ENCODE peak calls at places on chromosomes 12 and 14, in four cellular contexts. One of them, this sample, is unnamed. For H3K4me1, the result is how much of the 10 kb centered on the place peaks cover.

GRCh38 chr12:71846322-71846940 is 6.9 kb downstream of the TBC1D15 start:
- DNase-seq in cardiac muscle cell: peak
- DNase-seq in HAP-1: no peak
- DNase-seq in SJCRH30: peak
- DNase-seq in this sample: no peak

GRCh38 chr12:3601466-3602150 is 110.6 kb downstream of the PRMT8 start:
- DNase-seq in cardiac muscle cell: no peak
- DNase-seq in HAP-1: no peak
- DNase-seq in SJCRH30: no peak
- DNase-seq in this sample: no peak

GRCh38 chr14:102833341-102833740 is 56.1 kb downstream of the TRAF3 start:
- DNase-seq in cardiac muscle cell: no peak
- DNase-seq in HAP-1: peak
- DNase-seq in SJCRH30: no peak
- DNase-seq in this sample: no peak

GRCh38 chr14:58476320-58476719 is 48.8 kb downstream of the KIAA0586 start:
- DNase-seq in cardiac muscle cell: no peak
- DNase-seq in HAP-1: no peak
- DNase-seq in SJCRH30: no peak
- DNase-seq in this sample: no peak

GRCh38 chr12:6460751-6461371 is 9.0 kb downstream of the TAPBPL start:
- DNase-seq in cardiac muscle cell: no peak
- DNase-seq in HAP-1: no peak
- DNase-seq in SJCRH30: no peak
- DNase-seq in this sample: no peak

GRCh38 chr12:109114644-109115043 is 1.7 kb upstream of the ACACB start:
- DNase-seq in cardiac muscle cell: no peak
- DNase-seq in HAP-1: no peak
- DNase-seq in SJCRH30: no peak
- DNase-seq in this sample: no peak

GRCh38 chr14:76918176-76918750 is 92.1 kb downstream of the LRRC74A start:
- DNase-seq in cardiac muscle cell: no peak
- DNase-seq in HAP-1: no peak
- DNase-seq in SJCRH30: no peak
- DNase-seq in this sample: no peak

GRCh38 chr14:67919259-67919658 is 99.7 kb downstream of the RAD51B start:
- DNase-seq in cardiac muscle cell: no peak
- DNase-seq in HAP-1: no peak
- DNase-seq in SJCRH30: no peak
- DNase-seq in this sample: no peak

GRCh38 chr14:69049675-69050074 is 70.6 kb upstream of the ACTN1 start:
- DNase-seq in cardiac muscle cell: no peak
- DNase-seq in HAP-1: no peak
- DNase-seq in SJCRH30: no peak
- DNase-seq in this sample: no peak

GRCh38 chr12:22919883-22920282 is 294.9 kb downstream of the ETNK1 start:
- DNase-seq in cardiac muscle cell: no peak
- DNase-seq in HAP-1: no peak
- DNase-seq in SJCRH30: no peak
- DNase-seq in this sample: no peak

GRCh38 chr12:130633771-130634170 is 82.3 kb downstream of the RIMBP2 start:
- DNase-seq in cardiac muscle cell: peak
- DNase-seq in HAP-1: no peak
- DNase-seq in SJCRH30: peak
- DNase-seq in this sample: peak

GRCh38 chr12:130565189-130565588 is 150.9 kb downstream of the RIMBP2 start:
- DNase-seq in cardiac muscle cell: no peak
- DNase-seq in HAP-1: no peak
- DNase-seq in SJCRH30: no peak
- DNase-seq in this sample: no peak

DNA sequence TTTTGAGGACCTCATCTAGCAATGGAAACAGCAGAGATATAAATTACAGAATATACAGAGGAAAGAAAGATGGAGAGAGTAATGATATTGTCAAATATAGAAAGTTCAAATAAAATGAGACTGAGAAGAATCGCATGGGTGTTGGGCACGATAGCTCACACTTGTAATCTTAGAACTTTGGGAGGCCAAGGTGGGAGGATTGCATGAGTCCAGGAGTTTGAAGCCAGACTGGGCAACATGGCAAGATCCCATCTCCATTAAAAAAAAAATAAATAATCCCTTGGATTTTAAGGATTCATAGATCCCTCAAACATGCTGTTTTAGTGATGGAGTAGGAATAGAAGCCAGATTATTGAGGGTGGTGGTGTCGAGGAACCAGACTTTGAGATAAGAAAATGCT is 1.9 kb downstream of the PYROXD1 start:
- DNase-seq in cardiac muscle cell: no peak
- DNase-seq in HAP-1: no peak
- DNase-seq in SJCRH30: no peak
- DNase-seq in this sample: no peak
- H3K4me1 ChIP-seq in cardiac muscle cell: under half
- H3K4me1 ChIP-seq in HAP-1: under half
- H3K4me1 ChIP-seq in SJCRH30: under half
- H3K4me1 ChIP-seq in this sample: under half

GRCh38 chr12:59039005-59039404 is 118.7 kb upstream of the LRIG3 start:
- DNase-seq in cardiac muscle cell: no peak
- DNase-seq in HAP-1: no peak
- DNase-seq in SJCRH30: no peak
- DNase-seq in this sample: no peak
- H3K4me1 ChIP-seq in cardiac muscle cell: under half
- H3K4me1 ChIP-seq in HAP-1: under half
- H3K4me1 ChIP-seq in SJCRH30: under half
- H3K4me1 ChIP-seq in this sample: under half

DNA sequence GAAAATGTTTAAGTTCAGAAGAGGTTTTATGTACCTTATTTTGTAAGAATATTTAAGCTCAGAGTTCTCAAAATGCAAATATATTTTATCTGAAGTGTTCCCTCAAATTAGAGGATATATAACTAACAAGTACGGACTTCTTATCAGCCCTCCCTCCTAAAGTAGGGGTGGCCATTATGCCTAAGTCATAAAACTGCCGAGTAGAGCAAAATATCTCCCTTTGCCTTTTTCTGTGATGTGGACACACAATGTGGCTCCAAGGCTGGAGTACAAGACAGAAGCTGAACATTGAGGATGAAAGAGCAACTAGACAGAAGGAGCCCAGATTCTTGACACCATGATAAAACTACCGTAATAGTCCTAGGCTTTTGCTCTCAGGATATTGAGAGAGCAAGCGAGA is 120.9 kb downstream of the MED13L start:
- DNase-seq in cardiac muscle cell: no peak
- DNase-seq in HAP-1: no peak
- DNase-seq in SJCRH30: no peak
- DNase-seq in this sample: no peak
- H3K4me1 ChIP-seq in cardiac muscle cell: half or more
- H3K4me1 ChIP-seq in HAP-1: half or more
- H3K4me1 ChIP-seq in SJCRH30: under half
- H3K4me1 ChIP-seq in this sample: under half

GRCh38 chr14:90608281-90608680 is 207.9 kb downstream of the TTC7B start:
- DNase-seq in cardiac muscle cell: no peak
- DNase-seq in HAP-1: no peak
- DNase-seq in SJCRH30: peak
- DNase-seq in this sample: no peak
- H3K4me1 ChIP-seq in cardiac muscle cell: under half
- H3K4me1 ChIP-seq in HAP-1: under half
- H3K4me1 ChIP-seq in SJCRH30: half or more
- H3K4me1 ChIP-seq in this sample: under half

GRCh38 chr14:105010891-105011291 is 10.0 kb downstream of the CDCA4 start:
- DNase-seq in cardiac muscle cell: peak
- DNase-seq in HAP-1: no peak
- DNase-seq in SJCRH30: no peak
- DNase-seq in this sample: no peak

GRCh38 chr14:105011312-105011990 is 9.4 kb downstream of the CDCA4 start:
- DNase-seq in cardiac muscle cell: no peak
- DNase-seq in HAP-1: no peak
- DNase-seq in SJCRH30: no peak
- DNase-seq in this sample: no peak

GRCh38 chr14:105013150-105013787 is 7.6 kb downstream of the CDCA4 start:
- DNase-seq in cardiac muscle cell: peak
- DNase-seq in HAP-1: no peak
- DNase-seq in SJCRH30: no peak
- DNase-seq in this sample: no peak

GRCh38 chr14:105014032-105014431 is 6.9 kb downstream of the CDCA4 start:
- DNase-seq in cardiac muscle cell: no peak
- DNase-seq in HAP-1: no peak
- DNase-seq in SJCRH30: no peak
- DNase-seq in this sample: no peak

DNA sequence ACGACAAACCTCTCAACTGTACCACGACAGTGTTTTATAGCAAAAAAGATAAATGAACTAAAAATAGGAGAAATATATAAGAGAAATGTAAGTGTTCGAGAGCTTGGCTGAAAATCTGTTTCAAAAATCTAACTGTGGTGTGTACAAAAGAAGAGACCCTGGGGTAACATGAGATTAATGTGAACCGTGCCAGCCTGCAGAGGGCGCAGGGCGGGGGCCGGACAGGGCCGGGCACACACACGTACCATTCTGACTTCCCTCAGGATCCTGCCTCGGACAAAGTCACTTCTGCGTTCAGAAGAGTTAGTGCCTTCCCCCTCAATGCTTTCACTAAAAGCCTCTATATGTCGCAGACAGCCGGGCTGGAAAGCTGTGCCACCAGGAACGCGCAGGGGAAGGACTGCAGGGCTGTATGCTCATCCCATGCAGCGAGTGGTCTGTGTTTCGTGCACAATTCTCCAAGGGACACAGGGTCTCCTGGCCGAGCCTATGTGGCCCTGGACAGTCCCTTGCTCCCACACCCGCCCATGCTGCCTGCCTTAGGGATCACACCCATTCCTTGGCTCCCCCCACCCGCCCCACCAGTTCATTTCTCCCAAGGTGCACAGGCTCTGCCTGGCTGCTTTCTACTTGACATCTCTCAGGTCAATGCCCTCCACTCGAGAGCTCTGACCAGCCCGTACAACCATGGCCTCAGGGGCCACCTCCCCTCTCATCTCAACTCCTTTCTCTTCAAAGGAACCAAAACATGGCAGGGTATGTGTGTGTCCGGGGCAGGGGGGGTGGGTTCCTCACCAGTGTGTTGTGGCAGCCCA is 8.5 kb downstream of the CDCA4 start:
- DNase-seq in cardiac muscle cell: no peak
- DNase-seq in HAP-1: no peak
- DNase-seq in SJCRH30: no peak
- DNase-seq in this sample: no peak
- H3K4me1 ChIP-seq in cardiac muscle cell: half or more
- H3K4me1 ChIP-seq in HAP-1: under half
- H3K4me1 ChIP-seq in SJCRH30: under half
- H3K4me1 ChIP-seq in this sample: under half

GRCh38 chr12:76311796-76312195 is 36.4 kb downstream of the BBS10 start:
- DNase-seq in cardiac muscle cell: no peak
- DNase-seq in HAP-1: no peak
- DNase-seq in SJCRH30: no peak
- DNase-seq in this sample: no peak

GRCh38 chr12:76307083-76307482 is 41.1 kb downstream of the BBS10 start:
- DNase-seq in cardiac muscle cell: no peak
- DNase-seq in HAP-1: no peak
- DNase-seq in SJCRH30: no peak
- DNase-seq in this sample: no peak

GRCh38 chr12:76312314-76312713 is 35.9 kb downstream of the BBS10 start:
- DNase-seq in cardiac muscle cell: no peak
- DNase-seq in HAP-1: peak
- DNase-seq in SJCRH30: no peak
- DNase-seq in this sample: no peak

GRCh38 chr12:76308866-76309265 is 39.3 kb downstream of the BBS10 start:
- DNase-seq in cardiac muscle cell: no peak
- DNase-seq in HAP-1: no peak
- DNase-seq in SJCRH30: no peak
- DNase-seq in this sample: no peak

DNA sequence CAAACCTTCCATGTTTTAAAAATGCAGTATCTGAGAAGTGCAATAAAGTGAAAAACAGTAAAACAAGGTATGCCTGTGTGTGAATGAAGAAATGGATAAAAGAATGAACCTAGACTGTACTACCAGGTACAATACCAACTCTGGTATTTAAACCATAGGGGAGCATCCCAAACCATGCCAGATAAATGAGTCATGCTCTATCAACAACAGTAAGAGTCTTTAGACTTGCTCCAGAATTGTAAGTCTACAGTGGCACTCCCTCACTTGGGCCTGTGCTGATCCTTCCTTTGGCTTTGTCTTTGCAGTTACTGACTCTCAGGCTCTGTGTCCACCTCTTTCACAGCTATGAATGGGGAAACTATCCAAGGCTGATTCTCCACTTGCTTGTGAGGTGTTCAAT is 38.1 kb downstream of the BBS10 start:
- DNase-seq in cardiac muscle cell: no peak
- DNase-seq in HAP-1: no peak
- DNase-seq in SJCRH30: no peak
- DNase-seq in this sample: no peak
- H3K4me1 ChIP-seq in cardiac muscle cell: under half
- H3K4me1 ChIP-seq in HAP-1: under half
- H3K4me1 ChIP-seq in SJCRH30: under half
- H3K4me1 ChIP-seq in this sample: under half